ENCODE peak calls at places on chromosomes 6 and 20, in four cellular contexts. B, P, J and N are unnamed samples.

GRCh38 chr6:56535626-56536025 is 107.1 kb downstream of the DST start:
- DNase-seq in B (no peak), P (no peak), J (no peak), N (no peak)

GRCh38 chr6:36383608-36384007 is 3.9 kb downstream of the ETV7 start:
- DNase-seq in B (no peak), P (no peak), J (peak; percentile 34), N (no peak)

GRCh38 chr6:44169886-44170570 is 11.4 kb downstream of the CAPN11 start:
- DNase-seq in B (no peak), P (no peak), J (no peak), N (no peak)

GRCh38 chr6:44697333-44697732 is 309.8 kb downstream of the CDC5L start:
- DNase-seq in B (no peak), P (no peak), J (no peak), N (no peak)

GRCh38 chr6:157227202-157228166 is 95.8 kb downstream of the TMEM242 start:
- DNase-seq in B (no peak), P (peak; percentile 72), J (no peak), N (no peak)

GRCh38 chr6:129183681-129184216 is 300.8 kb downstream of the LAMA2 start:
- DNase-seq in B (no peak), P (peak; percentile 4), J (no peak), N (no peak)

GRCh38 chr6:151005126-151005525 is 139.6 kb downstream of the MTHFD1L start:
- DNase-seq in B (no peak), P (no peak), J (no peak), N (no peak)

GRCh38 chr6:136334853-136335252 is 45.2 kb upstream of the BCLAF1 start:
- DNase-seq in B (no peak), P (peak; percentile 23), J (no peak), N (peak; percentile 14)

GRCh38 chr6:104860221-104860620 is 502 bp upstream of the HACE1 start:
- DNase-seq in B (no peak), P (no peak), J (no peak), N (no peak)
- H3K4me3 ChIP-seq in B (peak overlapping the region; percentile 75), P (peak overlapping the region; percentile 73), J (peak overlapping the region; percentile 64), N (peak overlapping the region; percentile 98)

DNA sequence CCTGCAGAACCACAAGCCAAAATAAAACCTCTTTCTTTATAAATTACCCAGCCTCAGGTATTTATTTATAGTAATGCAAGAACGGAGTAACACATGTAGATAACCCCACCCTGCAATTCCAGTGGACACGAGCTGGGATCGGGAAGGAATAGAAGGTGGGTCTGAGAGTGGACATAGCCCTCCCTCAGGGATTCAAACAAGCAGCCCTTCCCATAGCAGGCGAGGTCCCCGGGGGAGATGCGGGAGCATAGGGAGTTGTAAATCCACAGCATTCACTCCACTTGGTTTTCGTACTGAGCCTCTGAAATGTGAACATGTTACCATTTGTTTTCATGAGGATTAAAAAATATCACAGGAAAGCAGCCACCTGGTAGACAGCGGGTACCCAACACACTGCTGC is 312.6 kb downstream of the CDH4 start:
- DNase-seq in B (no peak), P (no peak), J (no peak), N (no peak)
- TF ChIP-seq CTCF in B (no peak), P (no peak), J (no peak), N (no peak)

DNA sequence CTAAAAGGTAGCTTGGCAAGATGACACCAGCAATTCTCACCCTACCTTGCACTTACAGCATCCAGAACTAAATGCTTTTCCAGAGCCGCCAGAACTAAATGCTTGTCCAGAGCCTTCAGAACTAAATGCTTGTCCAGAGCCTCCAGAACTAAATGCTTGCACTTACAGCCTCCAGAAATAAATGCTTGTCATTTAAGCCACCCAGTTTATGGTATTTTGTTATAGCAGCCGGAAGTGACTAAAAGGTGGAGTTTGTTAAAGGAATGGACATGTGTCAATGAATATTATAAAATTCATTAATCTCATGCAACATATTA is 133.5 kb downstream of the GPX5 start:
- DNase-seq in B (no peak), P (no peak), J (no peak), N (no peak)
- H3K4me3 ChIP-seq in B (peak overlapping the region; percentile 58), P (peak overlapping the region; percentile 67), J (peak overlapping the region; percentile 54), N (no peak overlapping the region)

GRCh38 chr6:105835373-105835772 is 250.8 kb upstream of the PRDM1 start:
- DNase-seq in B (no peak), P (peak; percentile 83), J (peak; percentile 53), N (peak; percentile 61)
- TF ChIP-seq CTCF in B (no peak), P (peak; percentile 67), J (no peak), N (peak; percentile 42)

GRCh38 chr20:40682104-40683045 is 6.7 kb downstream of the MAFB start:
- DNase-seq in B (no peak), P (no peak), J (no peak), N (no peak)

GRCh38 chr20:40681684-40682083 is 7.4 kb downstream of the MAFB start:
- DNase-seq in B (no peak), P (no peak), J (no peak), N (no peak)

GRCh38 chr20:40683894-40684268 is 5.2 kb downstream of the MAFB start:
- DNase-seq in B (no peak), P (no peak), J (no peak), N (no peak)

GRCh38 chr20:40685349-40685748 is 3.7 kb downstream of the MAFB start:
- DNase-seq in B (no peak), P (no peak), J (no peak), N (no peak)

GRCh38 chr20:40683221-40683893 is 5.7 kb downstream of the MAFB start:
- DNase-seq in B (no peak), P (no peak), J (no peak), N (no peak)
- H3K4me3 ChIP-seq in B (peak overlapping the region; percentile 51), P (no peak overlapping the region), J (peak overlapping the region; percentile 2), N (no peak overlapping the region)

GRCh38 chr6:166625356-166625755 is 1.7 kb downstream of the RPS6KA2 start:
- DNase-seq in B (no peak), P (no peak), J (no peak), N (no peak)

GRCh38 chr6:166626177-166627038 is 643 bp downstream of the RPS6KA2 start:
- DNase-seq in B (peak; percentile 35), P (peak; percentile 63), J (no peak), N (peak; percentile 4)

GRCh38 chr6:166627875-166628849 is 1.1 kb upstream of the RPS6KA2 start:
- DNase-seq in B (peak; percentile 63), P (peak; percentile 73), J (no peak), N (peak; percentile 57)

GRCh38 chr6:166629628-166630027 is 2.6 kb upstream of the RPS6KA2 start:
- DNase-seq in B (no peak), P (peak; percentile 57), J (no peak), N (no peak)

GRCh38 chr6:166627039-166627874 is at the start of gene RPS6KA2:
- DNase-seq in B (peak; percentile 100), P (peak; percentile 100), J (peak; percentile 97), N (peak; percentile 99)
- TF ChIP-seq CTCF in B (no peak), P (no peak), J (no peak), N (no peak)

DNA sequence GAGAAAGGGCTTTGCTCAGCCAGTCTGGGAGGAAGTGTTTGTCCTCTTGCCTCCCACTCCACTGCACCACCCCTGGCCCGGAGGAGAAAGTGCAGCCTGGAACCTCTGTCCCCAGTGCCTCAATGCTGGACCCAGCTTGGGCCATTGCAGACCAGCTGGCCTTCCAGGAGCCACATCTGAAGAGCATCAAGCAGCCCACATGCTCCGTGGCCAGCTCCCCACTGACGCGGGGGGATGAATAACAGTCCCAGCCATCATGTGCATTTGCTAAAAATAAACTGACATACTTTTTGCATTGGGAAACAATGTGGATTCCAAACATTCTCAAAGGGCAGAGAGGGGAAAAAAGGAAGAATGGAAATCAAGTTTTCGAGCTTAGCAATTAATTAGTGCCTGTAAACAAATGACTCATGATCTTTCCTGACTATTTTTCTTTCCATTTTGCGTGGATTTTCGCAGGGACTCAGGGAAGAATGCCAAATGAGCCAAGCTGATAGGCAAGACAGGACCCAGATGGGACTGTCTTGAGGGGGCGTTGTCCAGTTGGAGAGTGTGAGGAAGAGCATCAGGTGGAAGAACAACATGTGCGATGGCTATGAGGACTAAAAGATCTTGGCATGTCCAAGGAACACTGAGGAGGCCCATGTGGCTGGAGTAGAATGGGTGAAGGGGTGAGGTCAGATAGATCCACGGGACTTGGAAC is 34.1 kb downstream of the CEBPB start:
- DNase-seq in B (peak; percentile 27), P (peak; percentile 44), J (no peak), N (no peak)
- H3K4me3 ChIP-seq in B (no peak overlapping the region), P (no peak overlapping the region), J (no peak overlapping the region), N (no peak overlapping the region)

GRCh38 chr20:1783245-1783644 is 112.0 kb upstream of the SIRPA start:
- DNase-seq in B (no peak), P (no peak), J (no peak), N (no peak)
- TF ChIP-seq CTCF in B (no peak), P (no peak), J (no peak), N (no peak)

DNA sequence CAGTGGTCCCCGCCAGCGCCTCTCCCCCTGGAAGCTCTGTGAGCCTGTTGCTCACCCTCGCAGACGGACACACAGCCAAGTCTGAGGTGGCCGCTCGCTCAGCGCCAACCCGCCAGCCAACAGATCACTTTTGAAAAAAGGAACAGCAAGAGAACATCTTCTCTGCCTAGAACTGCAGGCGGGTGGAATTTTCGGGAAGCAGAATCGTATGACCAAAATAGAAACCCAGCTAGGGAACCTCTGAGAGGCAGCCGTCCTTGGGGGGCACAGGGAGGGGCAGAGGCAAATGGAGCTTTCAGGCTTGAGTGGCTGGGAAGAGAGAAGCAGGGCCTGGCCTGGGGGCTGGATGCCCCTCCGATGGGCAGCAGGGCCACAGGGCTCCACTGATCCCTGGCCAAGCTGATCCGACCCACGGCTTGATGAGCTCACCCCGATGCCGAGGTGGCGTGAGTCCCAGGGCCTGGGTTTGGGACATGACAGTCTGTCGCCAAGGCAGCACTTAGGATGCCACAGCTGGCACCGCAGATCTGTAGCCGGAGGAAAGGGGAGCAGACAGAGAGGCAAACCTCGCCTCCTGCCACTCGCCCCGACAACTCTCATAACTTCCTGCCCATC is 9.8 kb downstream of the NFATC2 start:
- DNase-seq in B (peak; percentile 22), P (no peak), J (no peak), N (no peak)
- H3K4me3 ChIP-seq in B (no peak overlapping the region), P (no peak overlapping the region), J (no peak overlapping the region), N (no peak overlapping the region)

GRCh38 chr6:122612838-122613237 is 2.6 kb downstream of the PKIB start:
- DNase-seq in B (no peak), P (no peak), J (no peak), N (no peak)

GRCh38 chr6:122615409-122615808 is 5.2 kb downstream of the PKIB start:
- DNase-seq in B (no peak), P (no peak), J (no peak), N (no peak)

GRCh38 chr6:122609881-122610689 is at the start of gene PKIB:
- DNase-seq in B (peak; percentile 51), P (no peak), J (peak; percentile 60), N (peak; percentile 62)

GRCh38 chr6:122614303-122614702 is 4.1 kb downstream of the PKIB start:
- DNase-seq in B (no peak), P (no peak), J (no peak), N (no peak)

GRCh38 chr6:122610690-122611455 is 668 bp downstream of the PKIB start:
- DNase-seq in B (no peak), P (no peak), J (peak; percentile 28), N (peak; percentile 37)
- TF ChIP-seq CTCF in B (no peak), P (no peak), J (no peak), N (no peak)